ENCODE peak calls at places on chromosomes 2 and 18, in ten cellular contexts. X, D, I, S, M, A, G, B, Z and H are unnamed samples.

GRCh38 chr18:74282359-74283254 is 9.2 kb downstream of the CYB5A start:
- DNase-seq in I (no peak), A (no peak), M (peak), D (no peak), S (no peak), Z (no peak), X (no peak), B (no peak), G (no peak), H (no peak)

GRCh38 chr2:176457486-176457885 is 188.2 kb downstream of the MTX2 start:
- DNase-seq in D (no peak), Z (no peak), M (no peak), B (no peak), A (no peak), X (no peak), G (no peak), I (no peak), S (no peak), H (no peak)

GRCh38 chr2:10846110-10846861 is 33.7 kb upstream of the PDIA6 start:
- DNase-seq in S (no peak), A (no peak), X (no peak), G (no peak), B (no peak), I (no peak), D (no peak), Z (no peak), M (no peak), H (no peak)

GRCh38 chr2:119198267-119198840 is 25.3 kb upstream of the STEAP3 start:
- DNase-seq in X (no peak), A (no peak), S (peak), G (no peak), B (no peak), I (peak), M (no peak), Z (no peak), D (no peak), H (no peak)

GRCh38 chr2:149489452-149489851 is 98.1 kb downstream of the MMADHC start:
- DNase-seq in B (no peak), I (no peak), A (no peak), S (no peak), Z (no peak), X (no peak), D (no peak), G (no peak), M (peak), H (no peak)

GRCh38 chr18:12076424-12077140 is 17.1 kb upstream of the ANKRD62 start:
- DNase-seq in I (peak), A (no peak), Z (peak), S (no peak), B (peak), D (no peak), M (peak), G (no peak), X (no peak), H (no peak)

GRCh38 chr2:157256621-157257020 is 884 bp upstream of the GALNT5 start:
- DNase-seq in M (no peak), G (peak), Z (no peak), X (no peak), D (no peak), S (no peak), A (no peak), B (no peak), I (peak), H (peak)

GRCh38 chr2:147250652-147251356 is 594.0 kb upstream of the ACVR2A start:
- DNase-seq in A (no peak), Z (no peak), I (no peak), D (no peak), B (no peak), G (no peak), X (no peak), S (no peak), M (no peak), H (no peak)

GRCh38 chr2:238875161-238875530 is 27.3 kb downstream of the TWIST2 start:
- DNase-seq in S (no peak), Z (no peak), X (peak), I (no peak), D (peak), M (peak), A (no peak), B (no peak), G (no peak), H (no peak)

GRCh38 chr18:78192044-78192443 is 787.6 kb upstream of the SALL3 start:
- DNase-seq in G (no peak), A (no peak), M (peak), Z (no peak), S (no peak), B (no peak), X (no peak), D (no peak), I (no peak), H (no peak)

GRCh38 chr2:43745457-43745856 is 28.4 kb upstream of the DYNC2LI1 start:
- DNase-seq in B (no peak), M (no peak), G (no peak), S (peak), A (no peak), X (no peak), Z (no peak), I (peak), D (no peak), H (no peak)

GRCh38 chr2:2484301-2484700 is 153.2 kb upstream of the MYT1L start:
- DNase-seq in I (no peak), M (no peak), B (no peak), D (no peak), S (no peak), X (no peak), G (no peak), A (no peak), Z (no peak), H (no peak)

GRCh38 chr2:47249427-47249826 is 94.3 kb upstream of the STPG4 start:
- DNase-seq in Z (no peak), A (no peak), X (no peak), D (no peak), B (no peak), G (no peak), S (peak), M (no peak), I (no peak), H (no peak)

GRCh38 chr2:208542465-208543041 is 136.0 kb downstream of the PTH2R start:
- DNase-seq in B (no peak), A (no peak), I (no peak), M (no peak), X (no peak), S (no peak), D (no peak), Z (no peak), G (no peak), H (no peak)

GRCh38 chr2:126679314-126679713 is 23.4 kb downstream of the GYPC start:
- DNase-seq in M (no peak), Z (no peak), A (no peak), D (no peak), B (no peak), S (no peak), G (no peak), X (no peak), I (no peak), H (no peak)

GRCh38 chr2:42909966-42910365 is 117.6 kb upstream of the HAAO start:
- DNase-seq in G (no peak), B (no peak), D (no peak), A (no peak), S (no peak), I (no peak), X (no peak), Z (no peak), M (no peak), H (no peak)

GRCh38 chr2:113136828-113137775 is 9.7 kb downstream of the IL1RN start:
- DNase-seq in D (no peak), A (peak), X (no peak), S (peak), B (no peak), Z (no peak), I (peak), M (peak), G (no peak), H (no peak)

GRCh38 chr2:54899576-54900200 is 150.6 kb downstream of the RTN4 start:
- DNase-seq in Z (peak), I (peak), G (peak), X (no peak), S (peak), M (no peak), A (no peak), B (no peak), D (no peak), H (peak)

GRCh38 chr18:23994361-23994902 is 20.1 kb upstream of the TTC39C start:
- DNase-seq in Z (no peak), X (peak), M (no peak), S (peak), G (no peak), B (no peak), A (no peak), D (no peak), I (peak), H (peak)

GRCh38 chr2:29066271-29066860 is 8.0 kb downstream of the PCARE start:
- DNase-seq in S (peak), G (no peak), I (peak), A (no peak), D (no peak), B (no peak), Z (no peak), X (peak), M (no peak), H (peak)

GRCh38 chr18:77069931-77070330 is 62.7 kb downstream of the MBP start:
- DNase-seq in D (no peak), M (no peak), Z (no peak), I (no peak), A (no peak), B (no peak), S (no peak), X (no peak), G (no peak), H (no peak)

GRCh38 chr2:42342795-42343241 is 18.2 kb downstream of the COX7A2L start:
- DNase-seq in S (no peak), Z (no peak), X (no peak), B (no peak), M (peak), D (no peak), I (no peak), A (no peak), G (no peak), H (no peak)

GRCh38 chr2:97673187-97673914 is 3.8 kb downstream of the C2orf92 start:
- DNase-seq in B (no peak), X (no peak), D (no peak), S (peak), I (no peak), M (no peak), G (no peak), Z (no peak), A (peak), H (no peak)

GRCh38 chr2:126856403-126856802 is 42.3 kb upstream of the TEX51 start:
- DNase-seq in M (no peak), G (no peak), B (no peak), Z (no peak), A (no peak), I (no peak), S (no peak), D (no peak), X (no peak), H (no peak)

GRCh38 chr2:52611757-52612156 is 1155.8 kb upstream of the CHAC2 start:
- DNase-seq in D (no peak), S (no peak), M (no peak), I (no peak), A (no peak), G (no peak), B (no peak), Z (no peak), X (no peak), H (no peak)

GRCh38 chr2:26933638-26934334 is 36.7 kb upstream of the MAPRE3 start:
- DNase-seq in A (peak), Z (no peak), X (no peak), M (peak), I (no peak), B (no peak), S (no peak), D (no peak), G (no peak), H (no peak)

GRCh38 chr2:186515376-186515775 is 29.3 kb downstream of the ZC3H15 start:
- DNase-seq in M (no peak), Z (no peak), D (no peak), X (no peak), I (peak), S (no peak), G (no peak), B (no peak), A (no peak), H (no peak)

GRCh38 chr2:10478298-10478625 is 30.1 kb upstream of the ODC1 start:
- DNase-seq in B (no peak), D (no peak), G (no peak), M (no peak), X (no peak), S (no peak), I (no peak), Z (no peak), A (no peak), H (no peak)

GRCh38 chr18:56257215-56257614 is 381.2 kb downstream of the TXNL1 start:
- DNase-seq in D (no peak), Z (no peak), A (no peak), S (peak), I (peak), B (no peak), X (no peak), M (no peak), G (peak), H (peak)

GRCh38 chr18:54149078-54149697 is 75.3 kb downstream of the MBD2 start:
- DNase-seq in M (peak), D (no peak), X (peak), A (no peak), G (peak), Z (peak), S (peak), B (no peak), I (peak), H (peak)

GRCh38 chr18:814300-815084 is 2.5 kb upstream of the YES1 start:
- DNase-seq in B (no peak), Z (no peak), G (no peak), I (no peak), A (no peak), D (no peak), S (no peak), M (peak), X (no peak), H (no peak)

GRCh38 chr2:228771306-228771705 is 499.8 kb downstream of the PID1 start:
- DNase-seq in Z (no peak), A (no peak), X (peak), S (no peak), B (no peak), M (no peak), D (no peak), G (no peak), I (peak), H (no peak)

GRCh38 chr2:168708099-168708498 is 94.3 kb upstream of the NOSTRIN start:
- DNase-seq in X (no peak), G (no peak), I (no peak), Z (no peak), S (no peak), M (no peak), B (no peak), A (no peak), D (no peak), H (no peak)

GRCh38 chr2:43126817-43127207 is 99.6 kb downstream of the ZFP36L2 start:
- DNase-seq in S (no peak), B (no peak), M (no peak), G (no peak), X (no peak), I (no peak), D (no peak), Z (no peak), A (no peak), H (no peak)

GRCh38 chr18:53937037-53937436 is 287.4 kb downstream of the MBD2 start:
- DNase-seq in Z (no peak), G (no peak), M (no peak), A (no peak), S (no peak), B (no peak), D (no peak), I (no peak), X (no peak), H (no peak)

GRCh38 chr2:130829020-130829419 is 7.7 kb upstream of the ARHGEF4 start:
- DNase-seq in G (no peak), X (no peak), M (peak), B (peak), A (no peak), I (peak), S (peak), Z (peak), D (no peak), H (peak)

GRCh38 chr2:134021830-134022524 is 231.9 kb upstream of the MGAT5 start:
- DNase-seq in M (no peak), I (no peak), Z (no peak), S (no peak), X (no peak), A (no peak), G (peak), D (no peak), B (no peak), H (no peak)

DNA sequence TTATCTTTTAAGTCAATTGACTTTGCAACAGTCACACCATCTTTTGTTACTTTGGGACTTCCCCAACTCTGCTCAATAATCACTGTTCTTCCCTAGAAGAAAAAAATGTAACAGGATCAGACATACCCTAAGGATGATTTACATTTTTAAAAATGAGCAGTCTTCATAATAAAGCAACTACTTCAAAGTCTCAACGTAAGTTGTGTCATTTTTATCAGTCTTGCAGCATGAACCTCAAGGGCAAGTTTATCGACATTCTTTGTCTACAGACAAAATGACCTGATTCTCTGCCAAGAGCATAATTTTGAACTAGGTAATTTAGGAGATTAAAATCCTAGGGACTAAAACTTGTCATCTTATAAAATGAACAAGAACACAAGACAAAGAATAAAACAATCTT is 2.3 kb downstream of the HSPD1 start:
- DNase-seq in G (no peak), D (no peak), S (no peak), B (no peak), X (no peak), M (no peak), A (no peak), Z (no peak), I (no peak), H (no peak)
- H3K27ac ChIP-seq in G (peak), D (no peak), S (no peak), B (no peak), X (no peak), M (no peak), A (no peak), Z (peak), I (no peak), H (no peak)

DNA sequence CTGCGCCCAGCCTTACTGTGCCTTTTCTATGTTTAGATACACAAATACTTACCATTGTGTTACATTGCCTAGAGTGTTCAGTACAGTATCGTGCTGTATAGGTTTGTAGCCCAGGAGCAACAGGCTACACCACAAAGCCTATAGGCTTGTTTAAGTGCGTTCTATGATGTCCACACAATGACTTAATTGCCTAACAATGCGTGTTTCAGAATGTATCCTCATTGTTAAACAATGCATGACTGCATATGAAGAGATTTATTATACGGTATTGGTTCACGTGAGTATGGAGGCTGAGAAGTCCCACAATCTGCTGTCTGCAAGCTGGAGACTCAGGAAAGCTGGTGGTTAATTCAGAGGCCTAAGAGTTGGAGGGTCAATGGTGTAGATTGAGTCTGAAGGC is 46.1 kb upstream of the MGAT4A start:
- DNase-seq in I (no peak), X (no peak), D (no peak), A (no peak), G (no peak), S (no peak), M (no peak), B (no peak), Z (no peak), H (no peak)
- TF ChIP-seq CTCF in I (no peak), X (no peak), D (no peak), A (no peak), G (no peak), S (no peak), M (no peak), B (no peak), Z (no peak), H (no peak)

GRCh38 chr2:217622664-217623063 is 380.1 kb downstream of the TNS1 start:
- DNase-seq in I (no peak), A (no peak), S (no peak), M (no peak), D (no peak), X (no peak), Z (no peak), G (no peak), B (no peak), H (no peak)
- H3K27ac ChIP-seq in I (no peak), A (no peak), S (no peak), M (peak), D (no peak), X (no peak), Z (no peak), G (no peak), B (no peak), H (no peak)

GRCh38 chr2:110853516-110853915 is 121.1 kb downstream of the ACOXL start:
- DNase-seq in B (no peak), D (no peak), I (peak), M (peak), A (peak), X (no peak), S (peak), Z (peak), G (no peak), H (no peak)

GRCh38 chr2:110852051-110852450 is 119.7 kb downstream of the ACOXL start:
- DNase-seq in Z (no peak), A (no peak), S (no peak), X (no peak), B (no peak), D (no peak), I (no peak), M (no peak), G (no peak), H (no peak)

GRCh38 chr2:110852541-110853263 is 120.3 kb downstream of the ACOXL start:
- DNase-seq in M (no peak), X (no peak), D (no peak), G (no peak), Z (no peak), A (peak), S (no peak), I (no peak), B (no peak), H (no peak)

GRCh38 chr2:110851531-110851930 is 119.2 kb downstream of the ACOXL start:
- DNase-seq in D (no peak), Z (no peak), G (no peak), X (no peak), M (no peak), S (no peak), I (no peak), A (no peak), B (no peak), H (no peak)

DNA sequence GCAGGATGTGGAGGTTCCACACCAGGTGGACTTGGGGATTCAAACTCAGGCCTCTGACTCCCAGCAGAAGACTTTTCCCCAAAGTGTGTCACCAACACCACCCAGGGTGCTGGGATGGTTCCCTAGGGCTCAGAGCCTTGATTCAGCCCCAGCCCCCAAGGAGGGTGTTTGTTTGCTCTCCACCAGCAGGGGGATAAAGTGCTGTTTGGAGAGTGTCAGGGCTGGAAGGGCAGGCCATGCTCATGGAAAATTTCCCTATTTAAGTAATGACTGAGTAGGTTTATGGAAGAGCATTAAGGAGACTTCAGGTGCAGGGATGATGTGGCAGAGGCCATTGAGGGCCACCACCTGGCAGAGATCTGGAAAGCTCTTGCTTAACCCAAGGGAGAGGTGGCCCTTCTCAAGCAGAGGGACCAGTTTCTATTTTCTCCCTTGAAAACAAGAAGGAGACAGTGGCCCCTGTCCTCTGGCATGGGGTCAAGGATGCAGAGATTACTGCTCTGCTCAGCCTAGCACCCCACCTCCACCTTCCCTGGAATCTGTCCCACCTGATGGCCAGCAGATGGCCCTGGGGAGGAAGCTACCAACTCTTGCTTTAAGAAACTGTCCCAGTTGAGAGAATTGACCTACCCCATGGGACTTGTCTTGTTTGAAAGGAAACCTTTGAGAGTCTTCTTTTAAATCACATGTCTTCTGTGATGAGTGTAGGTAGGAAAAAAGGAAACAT is 122.1 kb downstream of the ACOXL start:
- DNase-seq in Z (peak), X (no peak), S (no peak), M (peak), B (no peak), D (no peak), I (no peak), A (no peak), G (no peak), H (no peak)
- TF ChIP-seq CTCF in Z (no peak), X (no peak), S (peak), M (peak), B (no peak), D (no peak), I (peak), A (no peak), G (peak), H (peak)